ENCODE peak calls at places on chromosomes 16 and 17, in eight cellular contexts. O is heart right ventricle; Y is MM.1S; N is NCI-H345; P is nephron progenitor cell; H is NAMALWA; U is activated CD8-positive, alpha-beta memory T cell treated with anti-CD3 and anti-CD28 coated beads for 1 hour; G is stimulated activated CD4-positive, alpha-beta T cell treated with anti-CD3 and anti-CD28 coated beads, Interleukin-2, amount 100 ng/mL, for 4 hours. C is an unnamed sample.

GRCh38 chr17:79534851-79535727 is 75.8 kb downstream of the RBFOX3 start:
- DNase-seq in O (no peak), Y (no peak), N (no peak), P (no peak), H (no peak), U (no peak), G (no peak), C (no peak)

GRCh38 chr17:31802502-31802901 is 56.5 kb downstream of the COPRS start:
- DNase-seq in O (peak), Y (no peak), N (no peak), P (no peak), H (no peak), U (no peak), G (no peak), C (no peak)

GRCh38 chr17:33201255-33201654 is 91.8 kb downstream of the ASIC2 start:
- DNase-seq in O (no peak), Y (no peak), N (no peak), P (no peak), H (peak), U (no peak), G (no peak), C (no peak)

GRCh38 chr17:81134064-81134781 is 31.1 kb upstream of the PVALEF start:
- DNase-seq in O (no peak), Y (no peak), N (no peak), P (no peak), H (no peak), U (no peak), G (no peak), C (no peak)

GRCh38 chr16:72847187-72848044 is 200.5 kb downstream of the ZFHX3 start:
- DNase-seq in O (no peak), Y (no peak), N (no peak), P (no peak), H (peak), U (no peak), G (no peak), C (no peak)

GRCh38 chr17:82305727-82306300 is 11.6 kb downstream of the CD7 start:
- DNase-seq in O (no peak), Y (no peak), N (no peak), P (no peak), H (no peak), U (no peak), G (no peak), C (no peak)

GRCh38 chr17:78400581-78401240 is 22.3 kb downstream of the PGS1 start:
- DNase-seq in O (peak), Y (no peak), N (no peak), P (no peak), H (no peak), U (no peak), G (no peak), C (no peak)

GRCh38 chr17:39016193-39017153 is 49.3 kb upstream of the FBXO47 start:
- DNase-seq in O (no peak), Y (no peak), N (no peak), P (no peak), H (no peak), U (no peak), G (no peak), C (no peak)

GRCh38 chr17:16286009-16286946 is 67.0 kb downstream of the CENPV start:
- DNase-seq in O (peak), Y (no peak), N (no peak), P (peak), H (peak), U (peak), G (peak), C (peak)

GRCh38 chr17:81488276-81488860 is 24.2 kb downstream of the ACTG1 start:
- DNase-seq in O (no peak), Y (no peak), N (no peak), P (no peak), H (no peak), U (no peak), G (no peak), C (no peak)

GRCh38 chr16:84141143-84141670 is 3.8 kb downstream of the HSDL1 start:
- DNase-seq in O (no peak), Y (no peak), N (no peak), P (no peak), H (peak), U (no peak), G (no peak), C (no peak)

GRCh38 chr16:20388854-20389253 is 15.7 kb downstream of the PDILT start:
- DNase-seq in O (no peak), Y (no peak), N (no peak), P (no peak), H (no peak), U (no peak), G (no peak), C (no peak)

C was measured in NK-92 treated with Interleukin-12 subunit alpha and Interleukin-12 subunit beta, amount 100 ng/mL, for 24 hours.